ENCODE peak calls at places on chromosome 1, in four cellular contexts. H is ELF-1; O is non-pigmented ciliary epithelial cell; C is activated CD4-positive, alpha-beta T cell treated with anti-CD3 and anti-CD28 coated beads for 4 hours. J is an unnamed sample.

GRCh38 chr1:93716974-93717373 is 35.3 kb upstream of the BCAR3 start:
- DNase-seq in H (no peak), O (no peak), C (peak; percentile 9), J (no peak)

GRCh38 chr1:212475151-212475550 is 42.4 kb downstream of the NENF start:
- DNase-seq in H (no peak), O (no peak), C (no peak), J (no peak)

GRCh38 chr1:5720045-5720444 is 272.2 kb downstream of the NPHP4 start:
- DNase-seq in H (no peak), O (no peak), C (no peak), J (no peak)

GRCh38 chr1:202005958-202006357 is 4.4 kb upstream of the ELF3 start:
- DNase-seq in H (peak; percentile 28), O (no peak), C (no peak), J (no peak)

GRCh38 chr1:25880518-25880917 is 5.0 kb upstream of the PAQR7 start:
- DNase-seq in H (no peak), O (no peak), C (no peak), J (no peak)

GRCh38 chr1:150237746-150238145 is 1.8 kb upstream of the ANP32E start:
- DNase-seq in H (peak; percentile 7), O (no peak), C (no peak), J (no peak)

GRCh38 chr1:27100797-27101491 is 54.0 kb downstream of the SLC9A1 start:
- DNase-seq in H (no peak), O (no peak), C (no peak), J (no peak)

GRCh38 chr1:209021622-209022021 is 561.9 kb upstream of the CAMK1G start:
- DNase-seq in H (no peak), O (no peak), C (no peak), J (no peak)

GRCh38 chr1:157147906-157148717 is 9.9 kb upstream of the ETV3 start:
- DNase-seq in H (no peak), O (no peak), C (no peak), J (no peak)

GRCh38 chr1:184416476-184416875 is 29.6 kb downstream of the C1orf21 start:
- DNase-seq in H (no peak), O (no peak), C (no peak), J (no peak)

GRCh38 chr1:114128293-114128692 is 25.4 kb downstream of the SYT6 start:
- DNase-seq in H (no peak), O (no peak), C (no peak), J (no peak)

GRCh38 chr1:224922404-224923164 is 6.9 kb upstream of the DNAH14 start:
- DNase-seq in H (peak; percentile 60), O (no peak), C (no peak), J (no peak)

GRCh38 chr1:112905420-112906154 is 50.4 kb downstream of the SLC16A1 start:
- DNase-seq in H (peak; percentile 38), O (no peak), C (no peak), J (no peak)

GRCh38 chr1:150582371-150582770 is 3.0 kb upstream of the MCL1 start:
- DNase-seq in H (no peak), O (no peak), C (no peak), J (no peak)

GRCh38 chr1:36603461-36603860 is 120.7 kb upstream of the CSF3R start:
- DNase-seq in H (no peak), O (no peak), C (no peak), J (no peak)

GRCh38 chr1:204123376-204123775 is 28.5 kb downstream of the ETNK2 start:
- DNase-seq in H (peak; percentile 83), O (no peak), C (no peak), J (no peak)

J was measured in BJ.